ENCODE peak calls at places on chromosomes 13 and 19, in nine cellular contexts. C, E, L, X, D, H, V, Q and I are unnamed samples.

GRCh38 chr19:44747739-44748425 is 626 bp upstream of the BCL3 start:
- DNase-seq in C (peak), V (no peak), E (no peak), H (peak), X (no peak), D (no peak), Q (peak), L (peak), I (peak)

GRCh38 chr13:67990868-67991267 is 760.7 kb upstream of the PCDH9 start:
- DNase-seq in C (no peak), L (no peak), X (no peak), D (no peak), E (no peak), V (no peak), H (no peak), Q (no peak), I (no peak)

GRCh38 chr13:40694426-40694825 is 28.0 kb upstream of the FOXO1 start:
- DNase-seq in D (no peak), X (no peak), V (no peak), L (no peak), C (no peak), H (no peak), E (no peak), Q (no peak), I (no peak)

GRCh38 chr19:44808463-44809371 is at the start of gene BCAM:
- DNase-seq in H (peak), L (no peak), X (no peak), D (peak), C (peak), E (no peak), Q (peak), V (no peak), I (peak)

GRCh38 chr13:73939603-73940002 is 194.6 kb downstream of the KLF12 start:
- DNase-seq in H (no peak), X (no peak), Q (no peak), D (no peak), V (no peak), C (no peak), L (no peak), E (no peak), I (no peak)

GRCh38 chr13:30438286-30438685 is 16.0 kb downstream of the UBE2L5 start:
- DNase-seq in D (no peak), H (no peak), E (no peak), L (no peak), V (no peak), C (no peak), X (no peak), Q (no peak), I (no peak)

GRCh38 chr19:15136234-15136954 is 29.2 kb downstream of the SYDE1 start:
- DNase-seq in C (no peak), L (no peak), D (peak), V (no peak), H (no peak), E (no peak), X (no peak), Q (no peak), I (no peak)

GRCh38 chr19:15402411-15403150 is 16.2 kb downstream of the AKAP8L start:
- DNase-seq in X (no peak), D (no peak), E (no peak), H (no peak), C (peak), L (no peak), Q (no peak), V (no peak), I (no peak)

GRCh38 chr19:20565321-20566018 is at the start of gene ZNF737:
- DNase-seq in L (peak), V (peak), C (peak), Q (peak), E (peak), X (peak), D (peak), H (peak), I (peak)

GRCh38 chr19:45442927-45443461 is 19.3 kb upstream of the ERCC1 start:
- DNase-seq in D (no peak), E (no peak), L (peak), C (peak), V (no peak), Q (no peak), H (no peak), X (no peak), I (peak)

GRCh38 chr19:17534767-17535166 is 20.7 kb upstream of the COLGALT1 start:
- DNase-seq in C (no peak), L (no peak), V (no peak), H (no peak), Q (no peak), E (no peak), X (no peak), D (no peak), I (no peak)

GRCh38 chr13:75800545-75800944 is 164.4 kb downstream of the LMO7 start:
- DNase-seq in Q (peak), C (no peak), H (no peak), V (no peak), E (no peak), L (no peak), X (no peak), D (no peak), I (no peak)

GRCh38 chr19:30375651-30376050 is 3.5 kb downstream of the ZNF536 start:
- DNase-seq in X (no peak), E (no peak), V (no peak), Q (no peak), H (no peak), L (no peak), C (no peak), D (no peak), I (no peak)

GRCh38 chr19:51514866-51515481 is 13.4 kb upstream of the SIGLEC12 start:
- DNase-seq in L (no peak), D (peak), V (peak), X (peak), C (no peak), Q (peak), E (no peak), H (peak), I (no peak)

GRCh38 chr19:47765522-47766358 is 12.8 kb upstream of the SELENOW start:
- DNase-seq in E (no peak), H (peak), C (peak), D (no peak), X (no peak), V (no peak), L (peak), Q (peak), I (peak)

GRCh38 chr19:29963576-29963975 is 21.5 kb downstream of the URI1 start:
- DNase-seq in H (no peak), D (no peak), L (no peak), X (no peak), E (no peak), C (no peak), Q (no peak), V (no peak), I (no peak)

GRCh38 chr13:22103628-22104027 is 432.8 kb downstream of the FGF9 start:
- DNase-seq in Q (no peak), L (no peak), X (no peak), E (no peak), V (no peak), H (no peak), D (no peak), C (no peak), I (no peak)